ENCODE peak calls at places on chromosomes 16 and 17, in ten cellular contexts. One of them, this sample, is unnamed.

GRCh38 chr16:83830091-83830768 is 22.5 kb downstream of the HSBP1 start:
- DNase-seq in GM23248: no peak
- DNase-seq in lung: no peak
- DNase-seq in A172: no peak
- DNase-seq in tibial artery: no peak
- DNase-seq in kidney tubule cell: no peak
- DNase-seq in activated CD4-positive, alpha-beta memory T cell treated with anti-CD3 and anti-CD28 coated beads, Interleukin-2, amount 10 ng/mL, durations not matched to agents 7 days and 5 days: no peak
- DNase-seq in left colon: no peak
- DNase-seq in upper lobe of right lung: no peak
- DNase-seq in cardiac fibroblast: no peak
- DNase-seq in this sample: no peak

GRCh38 chr16:13909872-13910303 is 10.1 kb upstream of the ERCC4 start:
- DNase-seq in GM23248: peak; percentile 75
- DNase-seq in lung: peak; percentile 35
- DNase-seq in A172: peak; percentile 67
- DNase-seq in tibial artery: peak; percentile 89
- DNase-seq in kidney tubule cell: peak; percentile 26
- DNase-seq in activated CD4-positive, alpha-beta memory T cell treated with anti-CD3 and anti-CD28 coated beads, Interleukin-2, amount 10 ng/mL, durations not matched to agents 7 days and 5 days: no peak
- DNase-seq in left colon: no peak
- DNase-seq in upper lobe of right lung: no peak
- DNase-seq in cardiac fibroblast: peak; percentile 99
- DNase-seq in this sample: peak; percentile 57

GRCh38 chr16:66524601-66525164 is 25.2 kb downstream of the TK2 start:
- DNase-seq in GM23248: no peak
- DNase-seq in lung: peak; percentile 55
- DNase-seq in A172: no peak
- DNase-seq in tibial artery: no peak
- DNase-seq in kidney tubule cell: no peak
- DNase-seq in activated CD4-positive, alpha-beta memory T cell treated with anti-CD3 and anti-CD28 coated beads, Interleukin-2, amount 10 ng/mL, durations not matched to agents 7 days and 5 days: peak; percentile 50
- DNase-seq in left colon: no peak
- DNase-seq in upper lobe of right lung: no peak
- DNase-seq in cardiac fibroblast: no peak
- DNase-seq in this sample: no peak

GRCh38 chr17:17269926-17270773 is 10.9 kb downstream of the COPS3 start:
- DNase-seq in GM23248: no peak
- DNase-seq in lung: no peak
- DNase-seq in A172: no peak
- DNase-seq in tibial artery: no peak
- DNase-seq in kidney tubule cell: no peak
- DNase-seq in activated CD4-positive, alpha-beta memory T cell treated with anti-CD3 and anti-CD28 coated beads, Interleukin-2, amount 10 ng/mL, durations not matched to agents 7 days and 5 days: peak; percentile 37
- DNase-seq in left colon: peak; percentile 30
- DNase-seq in upper lobe of right lung: no peak
- DNase-seq in cardiac fibroblast: no peak
- DNase-seq in this sample: no peak

GRCh38 chr17:67440311-67441051 is 63.4 kb downstream of the PITPNC1 start:
- DNase-seq in GM23248: peak; percentile 38
- DNase-seq in lung: no peak
- DNase-seq in A172: no peak
- DNase-seq in tibial artery: no peak
- DNase-seq in kidney tubule cell: peak; percentile 38
- DNase-seq in activated CD4-positive, alpha-beta memory T cell treated with anti-CD3 and anti-CD28 coated beads, Interleukin-2, amount 10 ng/mL, durations not matched to agents 7 days and 5 days: no peak
- DNase-seq in left colon: no peak
- DNase-seq in upper lobe of right lung: no peak
- DNase-seq in cardiac fibroblast: peak; percentile 18
- DNase-seq in this sample: no peak

GRCh38 chr16:75550211-75550662 is 5.8 kb downstream of the TMEM231 start:
- DNase-seq in GM23248: peak; percentile 49
- DNase-seq in lung: peak; percentile 34
- DNase-seq in A172: peak; percentile 91
- DNase-seq in tibial artery: peak; percentile 73
- DNase-seq in kidney tubule cell: peak; percentile 71
- DNase-seq in activated CD4-positive, alpha-beta memory T cell treated with anti-CD3 and anti-CD28 coated beads, Interleukin-2, amount 10 ng/mL, durations not matched to agents 7 days and 5 days: peak; percentile 42
- DNase-seq in left colon: peak; percentile 62
- DNase-seq in upper lobe of right lung: no peak
- DNase-seq in cardiac fibroblast: peak; percentile 43
- DNase-seq in this sample: peak; percentile 36

GRCh38 chr17:64778367-64779290 is 116.5 kb upstream of the SMURF2 start:
- DNase-seq in GM23248: peak; percentile 47
- DNase-seq in lung: no peak
- DNase-seq in A172: no peak
- DNase-seq in tibial artery: peak; percentile 67
- DNase-seq in kidney tubule cell: peak; percentile 36
- DNase-seq in activated CD4-positive, alpha-beta memory T cell treated with anti-CD3 and anti-CD28 coated beads, Interleukin-2, amount 10 ng/mL, durations not matched to agents 7 days and 5 days: peak; percentile 30
- DNase-seq in left colon: peak; percentile 59
- DNase-seq in upper lobe of right lung: peak; percentile 76
- DNase-seq in cardiac fibroblast: no peak
- DNase-seq in this sample: peak; percentile 22

GRCh38 chr16:19520861-19521331 is 1.0 kb downstream of the GDE1 start:
- DNase-seq in GM23248: peak; percentile 47
- DNase-seq in lung: no peak
- DNase-seq in A172: peak; percentile 87
- DNase-seq in tibial artery: no peak
- DNase-seq in kidney tubule cell: peak; percentile 66
- DNase-seq in activated CD4-positive, alpha-beta memory T cell treated with anti-CD3 and anti-CD28 coated beads, Interleukin-2, amount 10 ng/mL, durations not matched to agents 7 days and 5 days: peak; percentile 41
- DNase-seq in left colon: peak; percentile 59
- DNase-seq in upper lobe of right lung: no peak
- DNase-seq in cardiac fibroblast: peak; percentile 26
- DNase-seq in this sample: no peak

GRCh38 chr16:8962393-8963009 is 1.2 kb downstream of the USP7 start:
- DNase-seq in GM23248: peak; percentile 48
- DNase-seq in lung: peak; percentile 37
- DNase-seq in A172: no peak
- DNase-seq in tibial artery: no peak
- DNase-seq in kidney tubule cell: peak; percentile 41
- DNase-seq in activated CD4-positive, alpha-beta memory T cell treated with anti-CD3 and anti-CD28 coated beads, Interleukin-2, amount 10 ng/mL, durations not matched to agents 7 days and 5 days: peak; percentile 64
- DNase-seq in left colon: peak; percentile 60
- DNase-seq in upper lobe of right lung: peak; percentile 69
- DNase-seq in cardiac fibroblast: no peak
- DNase-seq in this sample: no peak

GRCh38 chr16:89172901-89173628 is 1.5 kb downstream of the CDH15 start:
- DNase-seq in GM23248: no peak
- DNase-seq in lung: no peak
- DNase-seq in A172: no peak
- DNase-seq in tibial artery: no peak
- DNase-seq in kidney tubule cell: no peak
- DNase-seq in activated CD4-positive, alpha-beta memory T cell treated with anti-CD3 and anti-CD28 coated beads, Interleukin-2, amount 10 ng/mL, durations not matched to agents 7 days and 5 days: no peak
- DNase-seq in left colon: no peak
- DNase-seq in upper lobe of right lung: no peak
- DNase-seq in cardiac fibroblast: no peak
- DNase-seq in this sample: no peak

GRCh38 chr17:50258647-50259483 is 15.4 kb upstream of the TMEM92 start:
- DNase-seq in GM23248: peak; percentile 92
- DNase-seq in lung: no peak
- DNase-seq in A172: no peak
- DNase-seq in tibial artery: peak; percentile 68
- DNase-seq in kidney tubule cell: no peak
- DNase-seq in activated CD4-positive, alpha-beta memory T cell treated with anti-CD3 and anti-CD28 coated beads, Interleukin-2, amount 10 ng/mL, durations not matched to agents 7 days and 5 days: no peak
- DNase-seq in left colon: no peak
- DNase-seq in upper lobe of right lung: no peak
- DNase-seq in cardiac fibroblast: peak; percentile 43
- DNase-seq in this sample: peak; percentile 94

GRCh38 chr17:42554250-42555121 is 1.8 kb downstream of the HSD17B1 start:
- DNase-seq in GM23248: peak; percentile 83
- DNase-seq in lung: peak; percentile 84
- DNase-seq in A172: peak; percentile 68
- DNase-seq in tibial artery: peak; percentile 91
- DNase-seq in kidney tubule cell: peak; percentile 90
- DNase-seq in activated CD4-positive, alpha-beta memory T cell treated with anti-CD3 and anti-CD28 coated beads, Interleukin-2, amount 10 ng/mL, durations not matched to agents 7 days and 5 days: peak; percentile 82
- DNase-seq in left colon: peak; percentile 92
- DNase-seq in upper lobe of right lung: peak; percentile 94
- DNase-seq in cardiac fibroblast: peak; percentile 83
- DNase-seq in this sample: peak; percentile 89

GRCh38 chr17:82300707-82301270 is 16.6 kb downstream of the CD7 start:
- DNase-seq in GM23248: peak; percentile 72
- DNase-seq in lung: peak; percentile 57
- DNase-seq in A172: peak; percentile 33
- DNase-seq in tibial artery: no peak
- DNase-seq in kidney tubule cell: peak; percentile 63
- DNase-seq in activated CD4-positive, alpha-beta memory T cell treated with anti-CD3 and anti-CD28 coated beads, Interleukin-2, amount 10 ng/mL, durations not matched to agents 7 days and 5 days: peak; percentile 72
- DNase-seq in left colon: peak; percentile 85
- DNase-seq in upper lobe of right lung: peak; percentile 85
- DNase-seq in cardiac fibroblast: peak; percentile 77
- DNase-seq in this sample: peak; percentile 85

GRCh38 chr16:79395631-79396030 is 204.9 kb downstream of the MAF start:
- DNase-seq in GM23248: no peak
- DNase-seq in lung: no peak
- DNase-seq in A172: no peak
- DNase-seq in tibial artery: no peak
- DNase-seq in kidney tubule cell: no peak
- DNase-seq in activated CD4-positive, alpha-beta memory T cell treated with anti-CD3 and anti-CD28 coated beads, Interleukin-2, amount 10 ng/mL, durations not matched to agents 7 days and 5 days: no peak
- DNase-seq in left colon: no peak
- DNase-seq in upper lobe of right lung: no peak
- DNase-seq in cardiac fibroblast: no peak
- DNase-seq in this sample: no peak

GRCh38 chr16:70252355-70252988 is 732 bp upstream of the EXOSC6 start:
- DNase-seq in GM23248: peak; percentile 52
- DNase-seq in lung: no peak
- DNase-seq in A172: no peak
- DNase-seq in tibial artery: no peak
- DNase-seq in kidney tubule cell: peak; percentile 16
- DNase-seq in activated CD4-positive, alpha-beta memory T cell treated with anti-CD3 and anti-CD28 coated beads, Interleukin-2, amount 10 ng/mL, durations not matched to agents 7 days and 5 days: no peak
- DNase-seq in left colon: no peak
- DNase-seq in upper lobe of right lung: no peak
- DNase-seq in cardiac fibroblast: no peak
- DNase-seq in this sample: no peak

GRCh38 chr17:43135454-43135819 is 10.3 kb upstream of the BRCA1 start:
- DNase-seq in GM23248: no peak
- DNase-seq in lung: no peak
- DNase-seq in A172: no peak
- DNase-seq in tibial artery: no peak
- DNase-seq in kidney tubule cell: no peak
- DNase-seq in activated CD4-positive, alpha-beta memory T cell treated with anti-CD3 and anti-CD28 coated beads, Interleukin-2, amount 10 ng/mL, durations not matched to agents 7 days and 5 days: no peak
- DNase-seq in left colon: no peak
- DNase-seq in upper lobe of right lung: no peak
- DNase-seq in cardiac fibroblast: no peak
- DNase-seq in this sample: no peak

This sample was measured in AG20443.